ENCODE peak calls at places on chromosomes 6 and 20, in five cellular contexts. One of them, this sample, is unnamed.
A peak's percentile ranks its signal among the peaks of the same experiment; 100 is the strongest.

GRCh38 chr20:1465470-1466210 is 1.0 kb downstream of the NSFL1C start:
- DNase-seq in GM23248: peak; percentile 59
- DNase-seq in keratinocyte: no peak
- DNase-seq in HepG2: no peak
- DNase-seq in neural progenitor cell: no peak
- DNase-seq in this sample: no peak

GRCh38 chr6:98845201-98846020 is 11.0 kb downstream of the POU3F2 start:
- DNase-seq in HepG2: peak; percentile 40
- DNase-seq in neural progenitor cell: peak; percentile 94
- DNase-seq in keratinocyte: peak; percentile 30
- DNase-seq in GM23248: peak; percentile 90
- DNase-seq in this sample: peak; percentile 73

GRCh38 chr6:112018619-112019416 is 35.1 kb upstream of the CCN6 start:
- DNase-seq in GM23248: peak; percentile 33
- DNase-seq in neural progenitor cell: no peak
- DNase-seq in keratinocyte: no peak
- DNase-seq in HepG2: peak; percentile 87
- DNase-seq in this sample: no peak

GRCh38 chr6:117389227-117390057 is 36.3 kb downstream of the ROS1 start:
- DNase-seq in GM23248: peak; percentile 56
- DNase-seq in neural progenitor cell: no peak
- DNase-seq in HepG2: peak; percentile 78
- DNase-seq in keratinocyte: peak; percentile 30
- DNase-seq in this sample: peak; percentile 36

GRCh38 chr20:38940644-38941043 is 14.4 kb downstream of the FAM83D start:
- DNase-seq in neural progenitor cell: no peak
- DNase-seq in GM23248: no peak
- DNase-seq in HepG2: no peak
- DNase-seq in keratinocyte: no peak
- DNase-seq in this sample: no peak

GRCh38 chr6:169866140-169866534 is 114.7 kb downstream of the ERMARD start:
- DNase-seq in HepG2: no peak
- DNase-seq in neural progenitor cell: no peak
- DNase-seq in GM23248: no peak
- DNase-seq in keratinocyte: no peak
- DNase-seq in this sample: no peak

GRCh38 chr6:28719275-28719940 is 193.7 kb downstream of the GPX5 start:
- DNase-seq in GM23248: peak; percentile 42
- DNase-seq in keratinocyte: peak; percentile 58
- DNase-seq in neural progenitor cell: no peak
- DNase-seq in HepG2: peak; percentile 35
- DNase-seq in this sample: no peak

GRCh38 chr6:156009656-156010055 is 554.0 kb upstream of the NOX3 start:
- DNase-seq in keratinocyte: no peak
- DNase-seq in HepG2: no peak
- DNase-seq in GM23248: no peak
- DNase-seq in neural progenitor cell: no peak
- DNase-seq in this sample: no peak

GRCh38 chr20:36320261-36320897 is 14.2 kb downstream of the DLGAP4 start:
- DNase-seq in GM23248: no peak
- DNase-seq in HepG2: no peak
- DNase-seq in neural progenitor cell: no peak
- DNase-seq in keratinocyte: no peak
- DNase-seq in this sample: no peak

GRCh38 chr6:41743406-41744235 is 3.6 kb downstream of the PGC start:
- DNase-seq in GM23248: no peak
- DNase-seq in neural progenitor cell: no peak
- DNase-seq in HepG2: no peak
- DNase-seq in keratinocyte: no peak
- DNase-seq in this sample: no peak

GRCh38 chr6:142902636-142903053 is 42.3 kb downstream of the HIVEP2 start:
- DNase-seq in neural progenitor cell: no peak
- DNase-seq in GM23248: peak; percentile 94
- DNase-seq in HepG2: peak; percentile 85
- DNase-seq in keratinocyte: peak; percentile 66
- DNase-seq in this sample: peak; percentile 48

GRCh38 chr20:4136078-4136966 is 121.0 kb upstream of the RNF24 start:
- DNase-seq in HepG2: peak; percentile 66
- DNase-seq in neural progenitor cell: no peak
- DNase-seq in GM23248: peak; percentile 31
- DNase-seq in keratinocyte: no peak
- DNase-seq in this sample: no peak

GRCh38 chr6:45633272-45633908 is 255.7 kb upstream of the SUPT3H start:
- DNase-seq in HepG2: no peak
- DNase-seq in neural progenitor cell: no peak
- DNase-seq in GM23248: no peak
- DNase-seq in keratinocyte: no peak
- DNase-seq in this sample: no peak

GRCh38 chr6:123417411-123417810 is 219.3 kb downstream of the TRDN start:
- DNase-seq in keratinocyte: no peak
- DNase-seq in HepG2: no peak
- DNase-seq in GM23248: no peak
- DNase-seq in neural progenitor cell: no peak
- DNase-seq in this sample: no peak

GRCh38 chr6:151847064-151847463 is 39.6 kb downstream of the ESR1 start:
- DNase-seq in neural progenitor cell: peak; percentile 66
- DNase-seq in GM23248: peak; percentile 63
- DNase-seq in HepG2: peak; percentile 46
- DNase-seq in keratinocyte: no peak
- DNase-seq in this sample: no peak

GRCh38 chr6:6758915-6759654 is 170.6 kb downstream of the LY86 start:
- DNase-seq in keratinocyte: no peak
- DNase-seq in neural progenitor cell: peak; percentile 92
- DNase-seq in HepG2: peak; percentile 40
- DNase-seq in GM23248: peak; percentile 42
- DNase-seq in this sample: peak; percentile 67

GRCh38 chr6:75268121-75268987 is 16.2 kb downstream of the TMEM30A start:
- DNase-seq in keratinocyte: no peak
- DNase-seq in HepG2: no peak
- DNase-seq in GM23248: peak; percentile 52
- DNase-seq in neural progenitor cell: no peak
- DNase-seq in this sample: no peak

GRCh38 chr6:24125980-24126379 is at the start of gene NRSN1:
- DNase-seq in neural progenitor cell: peak; percentile 93
- DNase-seq in HepG2: peak; percentile 33
- DNase-seq in GM23248: no peak
- DNase-seq in keratinocyte: no peak
- DNase-seq in this sample: peak; percentile 33

GRCh38 chr20:57387945-57388351 is 3.2 kb upstream of the RBM38 start:
- DNase-seq in HepG2: no peak
- DNase-seq in keratinocyte: no peak
- DNase-seq in neural progenitor cell: no peak
- DNase-seq in GM23248: no peak
- DNase-seq in this sample: no peak

GRCh38 chr20:44215125-44215524 is 4.6 kb upstream of the OSER1 start:
- DNase-seq in neural progenitor cell: peak; percentile 75
- DNase-seq in GM23248: peak; percentile 85
- DNase-seq in keratinocyte: no peak
- DNase-seq in HepG2: peak; percentile 78
- DNase-seq in this sample: peak; percentile 78

GRCh38 chr6:33392168-33392947 is 735 bp downstream of the KIFC1 start:
- DNase-seq in GM23248: no peak
- DNase-seq in neural progenitor cell: peak; percentile 28
- DNase-seq in HepG2: no peak
- DNase-seq in keratinocyte: no peak
- DNase-seq in this sample: no peak

GRCh38 chr6:45105170-45105820 is 222.8 kb upstream of the RUNX2 start:
- DNase-seq in neural progenitor cell: no peak
- DNase-seq in keratinocyte: no peak
- DNase-seq in HepG2: no peak
- DNase-seq in GM23248: peak; percentile 43
- DNase-seq in this sample: no peak

GRCh38 chr6:166691741-166692140 is 64.7 kb upstream of the RPS6KA2 start:
- DNase-seq in neural progenitor cell: no peak
- DNase-seq in keratinocyte: no peak
- DNase-seq in GM23248: no peak
- DNase-seq in HepG2: no peak
- DNase-seq in this sample: no peak

DNA sequence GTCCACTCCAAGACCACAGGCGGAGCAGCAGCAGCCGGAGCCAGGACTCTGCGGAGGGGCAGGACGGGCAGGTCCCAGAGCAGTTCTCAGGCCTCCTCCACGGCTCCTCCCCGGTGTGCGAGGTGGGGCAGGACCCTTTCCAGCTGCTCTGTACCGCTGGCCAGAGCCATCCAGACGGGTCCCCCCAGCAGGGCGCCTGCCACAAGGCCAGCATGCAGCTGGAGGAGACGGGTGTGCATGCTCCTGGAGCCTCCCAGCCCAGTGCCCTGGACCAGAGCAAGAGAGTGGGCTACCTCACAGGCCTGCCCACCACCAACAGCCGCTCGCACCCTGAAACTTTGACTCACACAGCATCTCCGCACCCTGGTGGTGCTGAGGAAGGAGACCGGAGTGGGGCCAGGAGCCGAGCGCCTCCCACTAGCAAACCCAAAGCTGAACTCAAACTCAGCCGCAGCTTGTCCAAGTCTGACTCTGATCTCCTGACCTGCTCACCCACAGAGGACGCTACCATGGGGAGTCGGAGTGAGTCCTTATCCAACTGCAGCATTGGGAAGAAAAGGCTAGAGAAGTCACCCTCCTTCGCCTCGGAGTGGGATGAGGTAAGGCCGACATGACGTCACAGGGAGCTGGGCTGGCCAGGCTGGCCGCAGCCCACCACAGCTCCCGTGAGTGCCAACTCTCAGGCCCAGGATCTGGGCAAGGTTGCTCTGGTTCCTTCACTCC is 123.5 kb downstream of the TCP11 start:
- DNase-seq in GM23248: peak; percentile 70
- DNase-seq in keratinocyte: no peak
- DNase-seq in HepG2: no peak
- DNase-seq in neural progenitor cell: no peak
- DNase-seq in this sample: no peak
- H3K9ac ChIP-seq in GM23248: peak overlapping the region; percentile 48
- H3K9ac ChIP-seq in keratinocyte: no peak overlapping the region
- H3K9ac ChIP-seq in HepG2: no peak overlapping the region
- H3K9ac ChIP-seq in neural progenitor cell: no peak overlapping the region
- H3K9ac ChIP-seq in this sample: peak overlapping the region; percentile 44

DNA sequence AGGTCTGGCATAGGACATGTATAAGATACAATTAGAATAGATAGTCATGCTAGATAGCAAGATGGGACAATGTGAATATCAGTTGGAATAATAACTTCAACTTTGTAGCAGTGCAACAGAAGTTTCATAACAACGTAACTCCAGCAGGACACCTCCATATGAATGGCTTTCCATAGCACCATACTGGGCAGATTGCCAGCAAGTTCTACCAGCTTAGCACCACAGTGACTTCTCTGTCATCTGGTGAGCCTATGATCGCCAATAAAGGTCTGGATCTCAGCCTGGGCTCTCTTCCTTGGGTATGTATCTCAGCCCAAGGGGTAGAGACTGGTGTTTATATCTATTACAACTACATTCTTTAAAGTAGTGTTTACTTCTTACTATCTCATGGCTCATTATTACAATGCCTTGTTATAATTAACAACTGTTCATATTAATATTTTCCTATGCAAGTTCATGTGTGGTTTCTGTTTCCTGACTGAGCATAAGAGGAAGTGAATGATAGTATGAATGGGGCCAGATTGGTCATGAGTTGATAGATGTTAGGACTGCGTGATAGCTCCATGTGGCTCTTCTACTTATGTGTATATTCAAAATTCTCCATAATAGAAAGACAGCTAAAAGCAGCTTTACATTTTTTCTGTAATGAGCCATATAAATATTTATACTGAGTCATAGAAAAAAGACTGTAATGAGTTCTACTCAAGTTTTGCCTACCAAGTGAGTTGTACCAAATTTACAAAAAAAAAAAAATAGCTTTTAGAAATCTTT is 22.9 kb downstream of the HTR1B start:
- DNase-seq in GM23248: no peak
- DNase-seq in HepG2: no peak
- DNase-seq in neural progenitor cell: no peak
- DNase-seq in keratinocyte: no peak
- DNase-seq in this sample: no peak
- H3K9ac ChIP-seq in GM23248: no peak overlapping the region
- H3K9ac ChIP-seq in HepG2: no peak overlapping the region
- H3K9ac ChIP-seq in neural progenitor cell: no peak overlapping the region
- H3K9ac ChIP-seq in keratinocyte: no peak overlapping the region
- H3K9ac ChIP-seq in this sample: no peak overlapping the region

DNA sequence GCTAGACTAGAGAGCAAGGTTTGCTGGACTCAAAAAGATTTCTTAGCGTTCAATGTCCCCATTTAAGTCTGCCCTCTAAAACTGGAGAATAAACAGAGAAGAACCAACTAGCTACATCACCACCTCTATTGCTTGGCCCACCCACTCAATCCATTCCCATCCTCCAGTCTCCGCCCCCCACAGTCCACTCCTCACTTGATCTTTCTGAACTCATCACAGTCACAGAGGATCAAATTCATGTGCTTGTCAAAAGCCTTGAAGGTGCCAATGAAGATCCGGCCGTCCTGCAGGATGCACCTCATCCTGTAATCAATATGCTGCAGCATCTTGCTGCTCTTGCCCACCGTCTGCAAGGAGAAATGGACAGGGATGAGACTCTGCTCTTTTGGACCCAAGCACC is 3.2 kb downstream of the SNRPB start:
- DNase-seq in GM23248: no peak
- DNase-seq in neural progenitor cell: no peak
- DNase-seq in HepG2: no peak
- DNase-seq in keratinocyte: no peak
- DNase-seq in this sample: no peak
- H3K9ac ChIP-seq in GM23248: no peak overlapping the region
- H3K9ac ChIP-seq in neural progenitor cell: no peak overlapping the region
- H3K9ac ChIP-seq in HepG2: no peak overlapping the region
- H3K9ac ChIP-seq in keratinocyte: peak overlapping the region; percentile 10
- H3K9ac ChIP-seq in this sample: no peak overlapping the region

GRCh38 chr6:137044366-137045220 is at the start of gene IL20RA:
- DNase-seq in keratinocyte: no peak
- DNase-seq in HepG2: no peak
- DNase-seq in GM23248: peak; percentile 55
- DNase-seq in neural progenitor cell: peak; percentile 57
- DNase-seq in this sample: no peak

GRCh38 chr6:137046871-137047412 is 2.2 kb upstream of the IL20RA start:
- DNase-seq in HepG2: no peak
- DNase-seq in GM23248: no peak
- DNase-seq in keratinocyte: no peak
- DNase-seq in neural progenitor cell: no peak
- DNase-seq in this sample: no peak

GRCh38 chr6:137043710-137044365 is 927 bp downstream of the IL20RA start:
- DNase-seq in keratinocyte: no peak
- DNase-seq in neural progenitor cell: peak; percentile 62
- DNase-seq in GM23248: peak; percentile 70
- DNase-seq in HepG2: no peak
- DNase-seq in this sample: no peak

GRCh38 chr6:137049095-137049494 is 4.3 kb upstream of the IL20RA start:
- DNase-seq in GM23248: no peak
- DNase-seq in neural progenitor cell: no peak
- DNase-seq in HepG2: no peak
- DNase-seq in keratinocyte: no peak
- DNase-seq in this sample: no peak

DNA sequence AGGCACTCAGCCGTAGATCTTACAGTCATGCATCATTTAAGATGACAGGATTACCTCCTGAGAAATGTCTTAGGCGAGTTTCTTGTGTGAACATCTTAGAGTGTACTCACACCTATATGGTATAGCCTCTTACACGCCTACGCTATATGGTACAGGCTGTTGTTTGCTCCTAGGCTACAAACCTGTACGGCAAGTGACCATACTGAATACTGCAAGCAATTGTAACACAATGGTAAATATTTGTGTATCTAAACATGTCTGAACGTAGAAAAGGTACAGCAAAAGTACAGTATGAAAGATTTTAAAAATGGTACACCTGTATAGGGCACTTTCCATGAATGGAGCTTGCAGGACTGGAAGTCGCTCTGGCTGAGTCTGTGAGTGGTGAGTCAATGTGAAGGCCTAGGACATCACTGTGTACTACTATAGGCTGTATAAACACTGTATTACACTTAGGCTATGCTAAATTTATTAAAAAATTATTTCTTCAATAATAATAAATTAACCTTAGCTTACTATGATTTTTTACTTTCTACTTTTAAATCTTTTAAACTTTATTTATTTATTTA is 540 bp upstream of the IL20RA start:
- DNase-seq in neural progenitor cell: no peak
- DNase-seq in GM23248: no peak
- DNase-seq in keratinocyte: no peak
- DNase-seq in HepG2: no peak
- DNase-seq in this sample: no peak
- H3K9ac ChIP-seq in neural progenitor cell: no peak overlapping the region
- H3K9ac ChIP-seq in GM23248: no peak overlapping the region
- H3K9ac ChIP-seq in keratinocyte: peak overlapping the region; percentile 71
- H3K9ac ChIP-seq in HepG2: no peak overlapping the region
- H3K9ac ChIP-seq in this sample: peak overlapping the region; percentile 89